ENCODE peak calls at places on chromosomes 6 and 20, in five cellular contexts. A, Y, R, J and L are unnamed samples.

GRCh38 chr6:8082954-8083858 is 19.0 kb upstream of the BLOC1S5 start:
- DNase-seq in A (no peak), Y (no peak), R (no peak), J (peak), L (peak)

GRCh38 chr20:51767867-51768758 is at the start of gene ATP9A:
- DNase-seq in A (no peak), Y (peak), R (no peak), J (no peak), L (no peak)

GRCh38 chr6:140040391-140040790 is 665.9 kb upstream of the CITED2 start:
- DNase-seq in A (no peak), Y (no peak), R (no peak), J (no peak), L (no peak)

GRCh38 chr6:56772737-56773184 is 130.1 kb upstream of the DST start:
- DNase-seq in A (no peak), Y (no peak), R (no peak), J (no peak), L (no peak)

GRCh38 chr6:31477521-31477920 is 20.4 kb upstream of the MICB start:
- DNase-seq in A (no peak), Y (peak), R (no peak), J (no peak), L (no peak)

GRCh38 chr6:162675503-162675902 is 52.1 kb downstream of the PRKN start:
- DNase-seq in A (no peak), Y (no peak), R (no peak), J (no peak), L (no peak)

GRCh38 chr20:63330084-63330760 is 30.9 kb downstream of the CHRNA4 start:
- DNase-seq in A (no peak), Y (no peak), R (no peak), J (no peak), L (no peak)

GRCh38 chr6:120129228-120129627 is 779.7 kb upstream of the MAN1A1 start:
- DNase-seq in A (no peak), Y (no peak), R (no peak), J (no peak), L (no peak)

GRCh38 chr20:50928469-50928868 is 2.8 kb downstream of the ADNP start:
- DNase-seq in A (no peak), Y (no peak), R (no peak), J (no peak), L (no peak)

GRCh38 chr6:305371-306206 is 13.3 kb downstream of the DUSP22 start:
- DNase-seq in A (peak), Y (no peak), R (no peak), J (no peak), L (no peak)

GRCh38 chr6:13120483-13121482 is 207.6 kb downstream of the TBC1D7 start:
- DNase-seq in A (no peak), Y (no peak), R (no peak), J (no peak), L (no peak)

GRCh38 chr20:11870411-11870810 is 47.3 kb upstream of the BTBD3 start:
- DNase-seq in A (no peak), Y (no peak), R (no peak), J (no peak), L (no peak)

GRCh38 chr6:29589423-29590048 is 4.6 kb downstream of the OR2H2 start:
- DNase-seq in A (peak), Y (peak), R (peak), J (peak), L (peak)

GRCh38 chr20:48703107-48703506 is 124.7 kb downstream of the PREX1 start:
- DNase-seq in A (no peak), Y (no peak), R (no peak), J (no peak), L (no peak)

GRCh38 chr6:81766482-81767069 is 14.1 kb upstream of the TENT5A start:
- DNase-seq in A (no peak), Y (no peak), R (peak), J (no peak), L (no peak)

GRCh38 chr6:163427498-163428254 is 13.2 kb downstream of the QKI start:
- DNase-seq in A (no peak), Y (no peak), R (peak), J (no peak), L (peak)

GRCh38 chr6:138162104-138162946 is 586 bp downstream of the ARFGEF3 start:
- DNase-seq in A (no peak), Y (peak), R (no peak), J (no peak), L (no peak)

GRCh38 chr20:58228103-58228483 is 360 bp downstream of the ANKRD60 start:
- DNase-seq in A (no peak), Y (peak), R (no peak), J (no peak), L (no peak)

GRCh38 chr20:37841991-37842390 is 60.9 kb upstream of the VSTM2L start:
- DNase-seq in A (no peak), Y (no peak), R (no peak), J (no peak), L (no peak)

GRCh38 chr6:168493976-168494375 is 53.0 kb downstream of the SMOC2 start:
- DNase-seq in A (no peak), Y (no peak), R (no peak), J (no peak), L (no peak)

GRCh38 chr6:65557224-65557623 is 149.8 kb downstream of the EYS start:
- DNase-seq in A (no peak), Y (no peak), R (no peak), J (no peak), L (no peak)

GRCh38 chr6:99334526-99335127 is 14.8 kb downstream of the FAXC start:
- DNase-seq in A (peak), Y (no peak), R (peak), J (peak), L (peak)

GRCh38 chr20:32040142-32040953 is 11.7 kb upstream of the HCK start:
- DNase-seq in A (no peak), Y (no peak), R (no peak), J (no peak), L (no peak)

GRCh38 chr6:100479180-100480035 is 14.7 kb upstream of the SIM1 start:
- DNase-seq in A (peak), Y (no peak), R (peak), J (peak), L (peak)

GRCh38 chr20:5113615-5113986 is 6.2 kb downstream of the PCNA start:
- DNase-seq in A (no peak), Y (no peak), R (no peak), J (no peak), L (no peak)

GRCh38 chr20:59788196-59788735 is 145.2 kb downstream of the SYCP2 start:
- DNase-seq in A (no peak), Y (no peak), R (no peak), J (no peak), L (no peak)

GRCh38 chr6:118812972-118813371 is 81.0 kb upstream of the ASF1A start:
- DNase-seq in A (no peak), Y (no peak), R (no peak), J (no peak), L (no peak)

GRCh38 chr6:24205020-24205492 is 79.0 kb downstream of the NRSN1 start:
- DNase-seq in A (peak), Y (no peak), R (peak), J (peak), L (peak)

GRCh38 chr20:25083773-25084615 is 2.1 kb upstream of the VSX1 start:
- DNase-seq in A (no peak), Y (no peak), R (no peak), J (no peak), L (no peak)

GRCh38 chr6:16399198-16399597 is 160.8 kb downstream of the GMPR start:
- DNase-seq in A (no peak), Y (no peak), R (no peak), J (no peak), L (no peak)

GRCh38 chr6:22320750-22321149 is 23.9 kb upstream of the PRL start:
- DNase-seq in A (no peak), Y (no peak), R (peak), J (no peak), L (peak)

GRCh38 chr20:33006776-33007375 is 628 bp upstream of the BPIFB2 start:
- DNase-seq in A (no peak), Y (no peak), R (peak), J (no peak), L (no peak)

GRCh38 chr6:170243791-170244291 is 47.0 kb downstream of the DLL1 start:
- DNase-seq in A (no peak), Y (no peak), R (no peak), J (no peak), L (no peak)

GRCh38 chr6:129890701-129891100 is 29.6 kb upstream of the TMEM244 start:
- DNase-seq in A (no peak), Y (no peak), R (no peak), J (no peak), L (no peak)

GRCh38 chr6:75830959-75831885 is 82.2 kb downstream of the MYO6 start:
- DNase-seq in A (peak), Y (no peak), R (no peak), J (no peak), L (no peak)

GRCh38 chr6:149457316-149457884 is 27.4 kb downstream of the ZC3H12D start:
- DNase-seq in A (no peak), Y (no peak), R (no peak), J (no peak), L (no peak)

GRCh38 chr20:47451602-47451904 is 50.1 kb upstream of the NCOA3 start:
- DNase-seq in A (no peak), Y (no peak), R (no peak), J (no peak), L (no peak)

GRCh38 chr20:21437248-21437647 is 39.9 kb upstream of the NKX2-4 start:
- DNase-seq in A (no peak), Y (no peak), R (no peak), J (no peak), L (no peak)

GRCh38 chr6:23656257-23656731 is 469.7 kb upstream of the NRSN1 start:
- DNase-seq in A (no peak), Y (no peak), R (no peak), J (no peak), L (no peak)

GRCh38 chr20:39893013-39893685 is 795.9 kb downstream of the MAFB start:
- DNase-seq in A (no peak), Y (no peak), R (no peak), J (no peak), L (no peak)

GRCh38 chr6:147204060-147204785 is at the start of gene STXBP5:
- DNase-seq in A (no peak), Y (peak), R (peak), J (peak), L (no peak)
- TF ChIP-seq POLR2AphosphoS5 in A (no peak), Y (no peak), R (no peak), J (peak), L (no peak)

GRCh38 chr20:35518975-35519374 is 10.5 kb downstream of the C20orf173 start:
- DNase-seq in A (no peak), Y (no peak), R (no peak), J (no peak), L (no peak)

DNA sequence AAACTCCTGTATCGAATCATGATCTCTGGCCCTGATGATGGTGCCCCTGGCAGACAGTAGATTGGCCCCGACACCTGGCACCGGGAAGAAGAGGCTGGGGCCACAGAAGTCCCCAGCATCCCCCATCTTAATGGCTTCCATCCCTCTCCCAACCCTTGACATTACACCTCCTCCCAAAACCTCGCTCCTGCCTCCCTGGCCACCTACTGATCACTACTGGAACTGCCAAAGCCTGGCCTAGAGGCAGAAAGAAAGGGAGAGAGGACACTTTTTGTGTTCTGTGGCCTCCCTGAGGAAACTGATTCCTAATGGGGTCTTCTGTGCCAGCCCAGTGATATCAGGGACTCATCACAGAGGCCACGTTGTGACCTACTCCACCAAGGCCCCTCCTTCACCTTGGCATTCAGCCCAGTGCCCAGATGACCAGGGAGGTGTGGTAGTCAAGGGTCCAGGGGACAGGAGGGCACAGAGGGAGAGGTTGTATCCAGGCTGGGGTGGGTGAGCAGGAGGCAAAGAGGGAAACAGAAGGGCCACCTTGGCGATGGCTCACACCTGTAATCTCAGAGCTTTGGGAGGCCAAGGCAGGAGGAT is 6.1 kb downstream of the C20orf173 start:
- DNase-seq in A (no peak), Y (peak), R (peak), J (peak), L (no peak)
- TF ChIP-seq SRF in A (no peak), Y (no peak), R (no peak), J (no peak), L (no peak)

GRCh38 chr6:53862517-53863457 is 68.0 kb downstream of the LRRC1 start:
- DNase-seq in A (no peak), Y (no peak), R (no peak), J (no peak), L (no peak)
- TF ChIP-seq CEBPB in A (no peak), Y (no peak), R (no peak), J (no peak), L (no peak)

GRCh38 chr6:125116170-125116569 is 37.4 kb upstream of the TPD52L1 start:
- DNase-seq in A (no peak), Y (no peak), R (no peak), J (no peak), L (no peak)
- TF ChIP-seq POLR2AphosphoS5 in A (no peak), Y (no peak), R (no peak), J (no peak), L (no peak)

GRCh38 chr6:90411292-90411781 is 114.7 kb upstream of the BACH2 start:
- DNase-seq in A (peak), Y (no peak), R (no peak), J (no peak), L (peak)
- TF ChIP-seq SRF in A (peak), Y (peak), R (no peak), J (no peak), L (peak)

GRCh38 chr6:108453601-108454157 is 107.0 kb upstream of the FOXO3 start:
- DNase-seq in A (no peak), Y (no peak), R (no peak), J (no peak), L (no peak)
- TF ChIP-seq CEBPB in A (no peak), Y (no peak), R (no peak), J (no peak), L (no peak)

GRCh38 chr6:124076336-124077048 is 272.8 kb downstream of the NKAIN2 start:
- DNase-seq in A (no peak), Y (no peak), R (no peak), J (no peak), L (no peak)
- TF ChIP-seq POLR2AphosphoS5 in A (no peak), Y (no peak), R (no peak), J (no peak), L (no peak)